ENCODE peak calls at places on chromosomes 2 and 18, in seven cellular contexts. Q, F, B, G, P, E and C are unnamed samples.

GRCh38 chr2:102806250-102806837 is 44.5 kb downstream of the TMEM182 start:
- DNase-seq in Q (peak; percentile 57), E (peak; percentile 79), G (peak; percentile 70), F (peak; percentile 79), B (no peak), P (peak; percentile 80), C (peak; percentile 89)

GRCh38 chr2:128646091-128646490 is 327.4 kb upstream of the HS6ST1 start:
- DNase-seq in Q (no peak), E (no peak), P (no peak), B (peak; percentile 42), G (peak; percentile 28), F (no peak), C (no peak)

GRCh38 chr2:183868153-183868552 is 730.2 kb upstream of the ZNF804A start:
- DNase-seq in Q (no peak), E (no peak), P (no peak), F (no peak), G (no peak), B (no peak), C (peak; percentile 4)

GRCh38 chr2:60472026-60472425 is 81.4 kb downstream of the BCL11A start:
- DNase-seq in B (no peak), P (no peak), Q (no peak), E (no peak), G (no peak), F (no peak), C (no peak)

GRCh38 chr2:7792031-7792651 is 874.9 kb downstream of the RNF144A start:
- DNase-seq in P (no peak), E (no peak), B (no peak), F (peak; percentile 13), G (peak; percentile 68), Q (no peak), C (peak; percentile 12)

GRCh38 chr2:145380436-145381017 is 860.6 kb upstream of the ZEB2 start:
- DNase-seq in G (no peak), F (peak; percentile 89), P (no peak), E (peak; percentile 71), Q (no peak), B (no peak), C (peak; percentile 80)

GRCh38 chr2:121386102-121386501 is 101.1 kb upstream of the TFCP2L1 start:
- DNase-seq in B (no peak), G (no peak), P (no peak), Q (no peak), F (no peak), E (no peak), C (no peak)

GRCh38 chr2:176999331-176999730 is 213.3 kb upstream of the HNRNPA3 start:
- DNase-seq in B (no peak), P (no peak), F (peak; percentile 18), G (no peak), Q (peak; percentile 69), E (peak; percentile 19), C (peak; percentile 14)

GRCh38 chr18:55593888-55594287 is 5.9 kb upstream of the TCF4 start:
- DNase-seq in Q (no peak), B (no peak), F (peak; percentile 16), E (no peak), P (no peak), G (no peak), C (no peak)

GRCh38 chr18:79797518-79798345 is at the start of gene KCNG2:
- DNase-seq in P (no peak), E (peak; percentile 43), Q (peak; percentile 5), F (no peak), G (peak; percentile 69), B (peak; percentile 64), C (peak; percentile 54)
- TF ChIP-seq CTCF in P (no peak), E (no peak), Q (no peak), F (no peak), G (no peak), B (peak; percentile 11), C (no peak)

GRCh38 chr18:63676526-63676925 is 14.8 kb upstream of the SERPINB3 start:
- DNase-seq in P (no peak), B (no peak), E (no peak), G (no peak), F (no peak), Q (peak; percentile 48), C (no peak)
- TF ChIP-seq CTCF in P (no peak), B (peak; percentile 28), E (no peak), G (no peak), F (peak; percentile 25), Q (peak; percentile 65), C (no peak)

GRCh38 chr2:64966017-64966416 is 23.2 kb upstream of the SLC1A4 start:
- DNase-seq in F (no peak), Q (no peak), E (no peak), G (no peak), B (no peak), P (no peak), C (no peak)

GRCh38 chr2:64958556-64958955 is 30.6 kb upstream of the SLC1A4 start:
- DNase-seq in B (no peak), G (no peak), Q (no peak), E (no peak), P (no peak), F (no peak), C (no peak)

GRCh38 chr2:64960819-64961218 is 28.4 kb upstream of the SLC1A4 start:
- DNase-seq in Q (no peak), B (no peak), E (no peak), G (no peak), P (no peak), F (no peak), C (no peak)

GRCh38 chr2:64966839-64967238 is 22.4 kb upstream of the SLC1A4 start:
- DNase-seq in P (no peak), B (no peak), F (no peak), E (no peak), Q (no peak), G (no peak), C (no peak)

DNA sequence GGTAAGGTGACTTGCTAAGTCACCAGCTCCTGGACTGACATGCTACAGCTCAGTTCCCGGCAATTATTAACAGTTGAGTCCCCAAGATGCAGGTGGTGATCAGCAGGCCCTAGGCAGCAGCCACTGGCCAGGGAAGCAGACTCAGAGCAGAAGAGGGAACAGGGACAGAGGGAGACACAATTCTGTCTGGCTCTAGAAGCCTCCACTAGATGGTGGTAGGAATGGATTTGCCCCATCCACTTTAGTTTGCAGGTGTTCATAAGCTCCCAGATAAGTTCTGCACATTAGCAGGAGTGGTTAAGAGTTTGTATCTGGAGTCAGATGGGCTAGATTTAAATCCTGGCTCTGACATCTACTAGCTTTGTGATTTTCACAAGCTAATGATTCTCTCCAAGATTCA is 25.5 kb upstream of the SLC1A4 start:
- DNase-seq in G (no peak), P (no peak), B (no peak), Q (no peak), F (no peak), E (no peak), C (no peak)
- TF ChIP-seq CTCF in G (no peak), P (no peak), B (no peak), Q (no peak), F (no peak), E (no peak), C (no peak)

GRCh38 chr2:195515551-195515950 is 141.5 kb upstream of the SLC39A10 start:
- DNase-seq in B (no peak), G (no peak), Q (no peak), F (no peak), E (no peak), P (no peak), C (no peak)

GRCh38 chr2:195520671-195521155 is 136.3 kb upstream of the SLC39A10 start:
- DNase-seq in F (peak; percentile 75), Q (no peak), E (peak; percentile 83), G (no peak), P (no peak), B (no peak), C (peak; percentile 99)
- TF ChIP-seq CTCF in F (no peak), Q (no peak), E (no peak), G (no peak), P (no peak), B (no peak), C (peak; percentile 48)

GRCh38 chr18:27862056-27862682 is 314.8 kb downstream of the CDH2 start:
- DNase-seq in F (no peak), B (no peak), Q (no peak), E (no peak), P (no peak), G (no peak), C (no peak)
- TF ChIP-seq CTCF in F (no peak), B (no peak), Q (no peak), E (no peak), P (no peak), G (no peak), C (no peak)

GRCh38 chr2:206783718-206784117 is 18.3 kb downstream of the FASTKD2 start:
- DNase-seq in F (peak; percentile 28), Q (peak; percentile 10), E (peak; percentile 26), G (no peak), P (no peak), B (no peak), C (peak; percentile 48)
- TF ChIP-seq CTCF in F (peak; percentile 68), Q (peak; percentile 22), E (peak; percentile 60), G (no peak), P (no peak), B (peak; percentile 30), C (peak; percentile 78)

DNA sequence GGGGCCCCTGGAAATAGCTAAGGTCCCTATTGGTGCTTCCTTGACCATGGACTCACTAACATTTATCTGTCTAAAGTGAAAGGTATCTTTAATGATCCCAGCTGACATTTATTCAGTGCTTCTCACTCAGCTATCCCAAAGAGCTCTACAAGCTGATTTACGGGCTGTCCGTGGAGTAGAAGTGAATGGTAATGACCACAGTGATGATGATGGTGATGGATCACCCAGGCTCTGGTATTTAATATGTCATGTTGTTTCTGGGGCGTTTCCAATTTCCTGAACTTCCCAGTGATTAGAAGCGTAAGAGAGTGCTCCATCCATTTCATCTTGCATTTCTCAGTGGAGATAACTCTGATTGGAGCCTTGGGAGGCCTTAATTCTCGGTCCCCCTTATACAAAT is 304.3 kb downstream of the HRH4 start:
- DNase-seq in Q (no peak), B (no peak), F (no peak), E (no peak), G (no peak), P (no peak), C (no peak)
- TF ChIP-seq CTCF in Q (no peak), B (no peak), F (no peak), E (no peak), G (no peak), P (no peak), C (no peak)